ENCODE peak calls at places on chromosomes 13 and 19, in five cellular contexts. O, P, X, D and Y are unnamed samples.

GRCh38 chr19:4474504-4475136 is 2.5 kb downstream of the HDGFL2 start:
- DNase-seq in O (no peak), P (no peak), X (no peak), D (peak), Y (no peak)

GRCh38 chr13:114299604-114300305 is 14.5 kb upstream of the CHAMP1 start:
- DNase-seq in O (no peak), P (no peak), X (no peak), D (no peak), Y (no peak)

GRCh38 chr13:60788156-60788829 is 391.3 kb downstream of the TDRD3 start:
- DNase-seq in O (no peak), P (no peak), X (no peak), D (no peak), Y (peak)

GRCh38 chr19:10891360-10892108 is 20.2 kb downstream of the CARM1 start:
- DNase-seq in O (no peak), P (no peak), X (no peak), D (no peak), Y (no peak)

GRCh38 chr13:39688278-39688677 is 32.8 kb downstream of the COG6 start:
- DNase-seq in O (no peak), P (no peak), X (no peak), D (no peak), Y (no peak)

GRCh38 chr19:23784274-23784673 is 25.6 kb upstream of the ZNF681 start:
- DNase-seq in O (no peak), P (no peak), X (no peak), D (no peak), Y (no peak)

GRCh38 chr19:30065680-30066606 is 123.9 kb downstream of the URI1 start:
- DNase-seq in O (no peak), P (no peak), X (no peak), D (no peak), Y (peak)

GRCh38 chr19:13526552-13526951 is 20.3 kb upstream of the CACNA1A start:
- DNase-seq in O (no peak), P (no peak), X (no peak), D (no peak), Y (no peak)

GRCh38 chr19:3556978-3557460 is 367 bp downstream of the MFSD12 start:
- DNase-seq in O (peak), P (no peak), X (peak), D (no peak), Y (no peak)